ENCODE peak calls at places on chromosome 1, in six cellular contexts. I is RWPE2; L is CD8-positive, alpha-beta T cell; T is left ventricle myocardium inferior; M is sigmoid colon; V is esophagus muscularis mucosa. E is an unnamed sample. For H3K9me3, the result is how much of the 10 kb centered on the place peaks cover.

GRCh38 chr1:59072017-59072947 is 224.6 kb upstream of the FGGY start:
- DNase-seq in I (no peak), L (no peak), T (no peak), M (no peak), V (no peak), E (no peak)

GRCh38 chr1:235646463-235646862 is 3.1 kb downstream of the GNG4 start:
- DNase-seq in I (no peak), L (no peak), T (no peak), M (peak), V (no peak), E (no peak)

GRCh38 chr1:184051485-184052193 is at the start of gene TSEN15:
- DNase-seq in I (peak), L (peak), T (peak), M (peak), V (no peak), E (peak)

GRCh38 chr1:177206831-177207230 is 36.1 kb downstream of the BRINP2 start:
- DNase-seq in I (no peak), L (no peak), T (no peak), M (no peak), V (no peak), E (no peak)

GRCh38 chr1:226309398-226310122 is 596 bp upstream of the LIN9 start:
- DNase-seq in I (no peak), L (no peak), T (peak), M (peak), V (no peak), E (no peak)

GRCh38 chr1:18869847-18870246 is 10.4 kb upstream of the TAS1R2 start:
- DNase-seq in I (no peak), L (no peak), T (no peak), M (no peak), V (no peak), E (no peak)

GRCh38 chr1:61284226-61284854 is 202.0 kb downstream of the NFIA start:
- DNase-seq in I (no peak), L (no peak), T (no peak), M (no peak), V (no peak), E (no peak)

GRCh38 chr1:154863702-154864174 is 6.3 kb downstream of the KCNN3 start:
- DNase-seq in I (no peak), L (no peak), T (no peak), M (no peak), V (no peak), E (no peak)

GRCh38 chr1:52057245-52057644 is 1.1 kb downstream of the BTF3L4 start:
- DNase-seq in I (no peak), L (no peak), T (no peak), M (no peak), V (no peak), E (no peak)

GRCh38 chr1:178389441-178389840 is 107.3 kb downstream of the CLEC20A start:
- DNase-seq in I (no peak), L (no peak), T (no peak), M (no peak), V (no peak), E (no peak)

GRCh38 chr1:54886724-54887664 is at the start of gene DHCR24:
- DNase-seq in I (peak), L (peak), T (peak), M (peak), V (no peak), E (peak)

GRCh38 chr1:108154323-108154722 is 45.8 kb downstream of the SLC25A24 start:
- DNase-seq in I (no peak), L (no peak), T (no peak), M (no peak), V (no peak), E (no peak)

GRCh38 chr1:223709598-223709997 is 2.7 kb upstream of the CAPN2 start:
- DNase-seq in I (no peak), L (no peak), T (no peak), M (no peak), V (no peak), E (no peak)

GRCh38 chr1:154145986-154146385 is 8.9 kb downstream of the NUP210L start:
- DNase-seq in I (no peak), L (no peak), T (no peak), M (no peak), V (no peak), E (no peak)

GRCh38 chr1:6443339-6444115 is 19.0 kb downstream of the ESPN start:
- DNase-seq in I (no peak), L (no peak), T (no peak), M (no peak), V (no peak), E (no peak)

GRCh38 chr1:172588296-172589291 is 55.6 kb downstream of the SUCO start:
- DNase-seq in I (peak), L (no peak), T (no peak), M (no peak), V (no peak), E (no peak)

DNA sequence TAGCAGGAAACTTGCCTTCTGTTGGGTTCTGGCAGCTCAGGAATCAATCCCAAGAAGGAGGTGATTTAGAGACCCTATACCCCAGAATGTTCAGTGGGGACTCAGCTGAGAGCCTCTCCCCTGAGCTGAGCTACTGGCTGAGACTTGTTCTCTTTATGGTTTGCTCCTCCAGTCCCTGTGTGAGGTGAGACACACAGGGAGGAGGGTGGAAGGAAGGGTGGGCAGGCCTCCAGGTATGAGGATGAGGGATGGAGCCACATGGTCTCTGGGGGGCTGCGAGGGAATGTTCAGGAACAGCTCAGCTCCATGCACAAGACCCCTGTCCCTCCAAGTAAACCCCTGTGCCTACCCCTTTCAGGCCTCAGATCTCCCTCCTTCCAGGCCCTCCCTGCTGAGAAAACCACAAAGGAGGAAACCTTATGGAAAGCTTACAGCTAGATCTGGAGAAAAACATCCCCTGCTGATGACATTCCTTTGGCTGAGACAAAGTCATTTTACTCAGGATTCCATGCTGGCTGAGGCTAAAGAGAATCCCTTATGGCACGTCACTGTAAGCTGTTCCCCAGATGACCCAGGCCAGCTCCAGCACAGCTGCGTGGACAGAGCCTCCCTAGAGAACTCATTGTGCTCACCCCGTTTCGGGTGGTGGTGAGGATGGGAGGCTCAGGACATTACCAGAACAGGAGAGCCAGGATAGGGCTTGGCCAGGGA is 91.5 kb upstream of the IPO9 start:
- DNase-seq in I (no peak), L (no peak), T (peak), M (peak), V (no peak), E (no peak)
- H3K27ac ChIP-seq in I (peak), L (no peak), T (peak), M (peak), V (peak), E (no peak)

GRCh38 chr1:48333316-48333715 is 110.8 kb downstream of the SLC5A9 start:
- DNase-seq in I (no peak), L (no peak), T (no peak), M (no peak), V (no peak), E (no peak)

GRCh38 chr1:48332115-48332514 is 109.6 kb downstream of the SLC5A9 start:
- DNase-seq in I (no peak), L (no peak), T (no peak), M (no peak), V (no peak), E (no peak)

GRCh38 chr1:48329489-48329888 is 107.0 kb downstream of the SLC5A9 start:
- DNase-seq in I (no peak), L (no peak), T (no peak), M (no peak), V (no peak), E (no peak)

DNA sequence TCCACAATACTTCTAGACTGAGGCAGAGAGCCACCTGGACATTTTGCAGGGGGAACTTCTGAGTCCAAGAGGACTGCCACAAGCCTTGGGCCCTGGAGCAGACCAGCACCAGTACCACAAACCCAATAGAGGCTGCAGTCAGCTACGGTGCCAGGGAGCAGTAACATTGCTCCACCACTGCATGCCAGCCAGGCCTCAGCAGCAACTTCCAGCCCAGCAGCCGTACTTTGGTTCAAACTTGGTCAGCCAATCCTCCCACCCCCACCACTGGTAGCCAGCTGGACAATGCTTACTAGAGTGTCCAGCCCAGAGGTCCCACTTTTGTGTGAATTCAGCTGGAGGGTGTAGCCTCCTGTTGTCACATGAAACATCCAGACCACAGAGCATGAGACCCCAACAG is 107.4 kb downstream of the SLC5A9 start:
- DNase-seq in I (no peak), L (no peak), T (peak), M (no peak), V (no peak), E (peak)
- H3K9me3 ChIP-seq in I (under half), L (under half), T (half or more), M (under half), V (under half), E (under half)

GRCh38 chr1:156489166-156489934 is 11.2 kb downstream of the MEF2D start:
- DNase-seq in I (no peak), L (no peak), T (peak), M (peak), V (no peak), E (no peak)
- TF ChIP-seq CTCF in I (no peak), L (no peak), T (peak), M (peak), V (peak), E (no peak)

DNA sequence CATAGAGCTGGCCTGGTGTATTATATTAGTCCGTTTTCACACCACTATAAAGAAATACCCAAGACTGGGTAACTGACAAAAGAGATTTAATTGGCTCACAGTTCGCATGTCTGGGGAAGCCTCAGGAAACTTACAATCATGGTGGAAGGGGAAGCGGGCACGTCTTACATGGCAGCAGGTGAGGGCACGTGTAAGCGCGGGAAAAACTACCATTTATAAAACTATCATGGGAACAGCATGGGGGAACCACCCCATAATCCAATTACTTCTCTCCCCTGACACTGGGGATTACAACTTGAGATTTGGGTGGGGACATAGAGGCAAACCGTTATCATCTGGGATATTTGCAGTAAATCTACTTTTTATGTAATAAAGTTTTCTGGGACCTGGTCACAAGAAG is 6.8 kb downstream of the IER5 start:
- DNase-seq in I (no peak), L (no peak), T (no peak), M (no peak), V (no peak), E (no peak)
- H3K27ac ChIP-seq in I (peak), L (no peak), T (peak), M (peak), V (peak), E (no peak)

GRCh38 chr1:4118746-4119515 is 218.9 kb upstream of the C1orf174 start:
- DNase-seq in I (peak), L (no peak), T (no peak), M (peak), V (no peak), E (no peak)

GRCh38 chr1:4121293-4121684 is 221.2 kb upstream of the C1orf174 start:
- DNase-seq in I (no peak), L (no peak), T (no peak), M (peak), V (no peak), E (no peak)

GRCh38 chr1:4119516-4120220 is 219.6 kb upstream of the C1orf174 start:
- DNase-seq in I (peak), L (no peak), T (no peak), M (peak), V (no peak), E (no peak)

GRCh38 chr1:4121834-4122512 is 221.9 kb upstream of the C1orf174 start:
- DNase-seq in I (no peak), L (no peak), T (no peak), M (peak), V (no peak), E (no peak)

GRCh38 chr1:4120557-4121292 is 220.7 kb upstream of the C1orf174 start:
- DNase-seq in I (no peak), L (no peak), T (no peak), M (peak), V (no peak), E (no peak)
- H3K9me3 ChIP-seq in I (under half), L (under half), T (under half), M (under half), V (under half), E (under half)

GRCh38 chr1:100566300-100566699 is 28.4 kb downstream of the GPR88 start:
- DNase-seq in I (no peak), L (no peak), T (no peak), M (no peak), V (no peak), E (no peak)
- TF ChIP-seq CTCF in I (no peak), L (no peak), T (no peak), M (no peak), V (no peak), E (no peak)

GRCh38 chr1:175919001-175919400 is 175.6 kb upstream of the TNR start:
- DNase-seq in I (no peak), L (no peak), T (no peak), M (no peak), V (no peak), E (no peak)

GRCh38 chr1:175920401-175920800 is 177.0 kb upstream of the TNR start:
- DNase-seq in I (no peak), L (no peak), T (no peak), M (no peak), V (no peak), E (no peak)

GRCh38 chr1:175927944-175928343 is 184.5 kb upstream of the TNR start:
- DNase-seq in I (no peak), L (no peak), T (no peak), M (no peak), V (no peak), E (no peak)

GRCh38 chr1:175918364-175918801 is 175.0 kb upstream of the TNR start:
- DNase-seq in I (no peak), L (no peak), T (no peak), M (no peak), V (no peak), E (no peak)

DNA sequence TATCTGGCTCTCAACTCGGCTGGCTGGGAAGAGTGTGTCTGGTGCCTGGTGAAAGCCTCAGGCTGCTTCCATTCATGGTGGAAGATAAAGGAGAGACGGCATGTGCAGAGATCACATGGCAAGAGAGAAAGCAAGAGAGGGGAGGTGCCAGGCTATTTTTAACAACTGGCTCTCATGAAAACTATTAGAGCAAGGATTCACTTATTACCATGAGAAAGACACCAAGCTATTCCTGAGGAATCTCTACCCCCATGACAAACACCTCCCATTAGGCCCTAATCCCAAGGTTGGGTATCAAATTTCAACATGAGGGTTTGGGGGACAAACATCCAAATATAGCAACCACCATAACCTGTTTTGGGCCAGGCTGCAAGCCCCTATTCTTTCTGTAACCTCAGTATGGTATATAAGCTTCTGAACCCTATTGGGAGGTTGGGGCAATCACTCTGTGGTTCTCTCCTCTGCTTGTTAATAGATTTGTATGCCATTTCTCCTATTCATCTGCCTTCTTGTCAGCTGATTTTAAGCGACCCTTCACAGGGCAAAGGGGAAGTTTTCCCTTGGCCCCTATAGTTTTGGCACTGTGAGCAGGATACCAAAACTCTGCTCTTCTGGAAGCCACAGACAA is 179.0 kb upstream of the TNR start:
- DNase-seq in I (no peak), L (no peak), T (no peak), M (no peak), V (no peak), E (no peak)
- H3K27ac ChIP-seq in I (no peak), L (no peak), T (no peak), M (no peak), V (no peak), E (no peak)

GRCh38 chr1:2911391-2912178 is 109.7 kb upstream of the ACTRT2 start:
- DNase-seq in I (no peak), L (no peak), T (no peak), M (no peak), V (no peak), E (no peak)

GRCh38 chr1:2914702-2915101 is 106.6 kb upstream of the ACTRT2 start:
- DNase-seq in I (no peak), L (no peak), T (no peak), M (no peak), V (no peak), E (no peak)

GRCh38 chr1:2910211-2910610 is 108.7 kb upstream of the TTC34 start:
- DNase-seq in I (no peak), L (no peak), T (no peak), M (no peak), V (no peak), E (no peak)

GRCh38 chr1:2912424-2912823 is 108.8 kb upstream of the ACTRT2 start:
- DNase-seq in I (no peak), L (no peak), T (no peak), M (no peak), V (no peak), E (no peak)

DNA sequence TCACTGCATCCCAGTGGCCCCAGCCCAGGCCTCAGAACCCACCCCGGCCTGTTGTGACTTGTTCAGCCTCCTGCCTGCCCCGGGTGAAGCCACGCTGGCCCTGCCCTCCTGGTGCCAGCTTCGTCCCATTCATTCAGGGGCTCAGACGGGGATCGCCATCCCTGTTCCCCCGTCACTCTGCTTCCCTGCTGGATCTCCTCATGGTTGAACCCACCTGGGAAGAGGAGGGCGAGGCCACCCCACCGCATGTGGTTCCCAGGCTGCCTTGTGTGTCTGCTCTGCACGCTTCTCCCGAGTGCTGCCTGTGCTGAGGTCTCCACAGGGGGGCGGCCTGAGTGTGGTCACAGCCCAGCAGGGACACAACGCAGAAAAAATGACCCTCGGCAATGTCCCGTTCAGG is 108.2 kb upstream of the ACTRT2 start:
- DNase-seq in I (no peak), L (no peak), T (no peak), M (no peak), V (no peak), E (no peak)
- H3K9me3 ChIP-seq in I (under half), L (under half), T (under half), M (under half), V (under half), E (under half)

GRCh38 chr1:41868241-41868953 is 50.3 kb downstream of the HIVEP3 start:
- DNase-seq in I (no peak), L (no peak), T (no peak), M (no peak), V (no peak), E (no peak)
- TF ChIP-seq CTCF in I (peak), L (no peak), T (no peak), M (no peak), V (no peak), E (no peak)

E was measured in left lung.